ENCODE peak calls at places on chromosomes 5 and 9, in seven cellular contexts. B, S, X, O, M, P and J are unnamed samples.

GRCh38 chr5:32369032-32369431 is 56.3 kb upstream of the MTMR12 start:
- DNase-seq in P (no peak), X (no peak), S (no peak), M (no peak), B (no peak), O (no peak), J (no peak)

GRCh38 chr9:35646583-35647265 is 4.0 kb downstream of the SIT1 start:
- DNase-seq in P (peak), X (peak), O (peak), M (peak), B (peak), S (peak), J (peak)

GRCh38 chr5:73395274-73395673 is 53.3 kb downstream of the FOXD1 start:
- DNase-seq in O (no peak), M (no peak), S (no peak), X (no peak), B (no peak), P (no peak), J (no peak)

GRCh38 chr5:150263801-150264621 is 25.6 kb downstream of the CAMK2A start:
- DNase-seq in M (no peak), P (peak), X (no peak), S (peak), O (no peak), B (peak), J (no peak)

GRCh38 chr5:17992296-17992695 is 358.0 kb downstream of the TAF11L14 start:
- DNase-seq in X (no peak), M (no peak), P (no peak), B (no peak), O (no peak), S (no peak), J (no peak)

GRCh38 chr9:36823466-36823865 is 210.6 kb downstream of the PAX5 start:
- DNase-seq in B (no peak), M (no peak), X (no peak), P (no peak), O (no peak), S (no peak), J (no peak)

GRCh38 chr5:116502616-116503015 is 72.0 kb downstream of the SEMA6A start:
- DNase-seq in M (no peak), P (no peak), S (no peak), O (no peak), X (no peak), B (no peak), J (no peak)

GRCh38 chr9:10282084-10282483 is 330.7 kb downstream of the PTPRD start:
- DNase-seq in B (no peak), M (no peak), O (no peak), S (no peak), X (no peak), P (peak), J (no peak)

GRCh38 chr5:41263335-41263734 is 50.0 kb upstream of the C6 start:
- DNase-seq in B (no peak), X (no peak), P (no peak), S (no peak), M (no peak), O (no peak), J (no peak)

GRCh38 chr9:5536684-5537083 is 26.4 kb downstream of the PDCD1LG2 start:
- DNase-seq in M (no peak), X (no peak), B (no peak), P (no peak), S (no peak), O (no peak), J (no peak)

GRCh38 chr9:121720311-121720991 is 69.0 kb downstream of the DAB2IP start:
- DNase-seq in P (no peak), O (no peak), S (peak), M (peak), B (no peak), X (no peak), J (no peak)
- H3K27ac ChIP-seq in P (no peak), O (peak), S (peak), M (peak), B (peak), X (peak), J (peak)

GRCh38 chr5:55438931-55439477 is 95.8 kb downstream of the PLPP1 start:
- DNase-seq in X (no peak), O (peak), S (no peak), P (no peak), M (peak), B (no peak), J (no peak)

GRCh38 chr5:55441107-55441771 is 93.5 kb downstream of the PLPP1 start:
- DNase-seq in O (no peak), B (no peak), X (no peak), M (no peak), P (peak), S (no peak), J (no peak)

GRCh38 chr5:55437452-55437851 is 97.3 kb downstream of the PLPP1 start:
- DNase-seq in P (no peak), S (no peak), M (no peak), B (no peak), X (no peak), O (no peak), J (no peak)

GRCh38 chr5:55440188-55440646 is 94.5 kb downstream of the PLPP1 start:
- DNase-seq in O (no peak), S (peak), X (no peak), M (no peak), B (no peak), P (peak), J (no peak)

DNA sequence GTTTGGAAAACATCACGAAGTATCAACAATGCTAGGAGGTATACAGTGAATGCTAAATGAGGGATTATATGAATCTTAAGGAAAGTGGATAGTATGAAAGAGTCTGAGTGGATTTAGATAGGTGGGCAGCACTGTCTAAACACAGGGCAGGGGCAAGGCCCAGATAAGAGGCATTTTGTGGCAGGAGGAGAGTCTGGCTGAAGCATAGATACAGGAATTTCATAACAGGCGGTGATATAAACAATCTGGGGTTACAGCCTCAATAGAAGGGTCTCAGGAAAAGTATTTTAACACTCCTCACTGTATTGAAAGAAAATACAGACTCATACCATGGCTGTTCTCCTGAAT is 96.9 kb downstream of the PLPP1 start:
- DNase-seq in M (no peak), P (no peak), B (no peak), O (no peak), X (no peak), S (no peak), J (no peak)
- H3K4me3 ChIP-seq in M (no peak), P (no peak), B (no peak), O (no peak), X (no peak), S (no peak), J (no peak)

GRCh38 chr5:155699385-155699784 is 627.6 kb upstream of the SGCD start:
- DNase-seq in O (no peak), X (no peak), S (peak), B (no peak), P (no peak), M (no peak), J (no peak)
- TF ChIP-seq CTCF in O (no peak), X (no peak), S (no peak), B (no peak), P (no peak), M (no peak), J (no peak)

GRCh38 chr5:109819878-109820277 is 130.2 kb downstream of the MAN2A1 start:
- DNase-seq in P (no peak), B (no peak), S (no peak), O (no peak), M (no peak), X (no peak), J (no peak)

GRCh38 chr5:109829331-109829730 is 139.6 kb downstream of the MAN2A1 start:
- DNase-seq in S (no peak), X (no peak), O (no peak), M (no peak), B (no peak), P (no peak), J (no peak)

GRCh38 chr5:109825450-109825849 is 135.7 kb downstream of the MAN2A1 start:
- DNase-seq in X (no peak), M (no peak), O (no peak), B (no peak), P (no peak), S (no peak), J (no peak)

GRCh38 chr5:109826426-109826825 is 136.7 kb downstream of the MAN2A1 start:
- DNase-seq in O (no peak), P (no peak), S (peak), B (no peak), M (no peak), X (no peak), J (no peak)

DNA sequence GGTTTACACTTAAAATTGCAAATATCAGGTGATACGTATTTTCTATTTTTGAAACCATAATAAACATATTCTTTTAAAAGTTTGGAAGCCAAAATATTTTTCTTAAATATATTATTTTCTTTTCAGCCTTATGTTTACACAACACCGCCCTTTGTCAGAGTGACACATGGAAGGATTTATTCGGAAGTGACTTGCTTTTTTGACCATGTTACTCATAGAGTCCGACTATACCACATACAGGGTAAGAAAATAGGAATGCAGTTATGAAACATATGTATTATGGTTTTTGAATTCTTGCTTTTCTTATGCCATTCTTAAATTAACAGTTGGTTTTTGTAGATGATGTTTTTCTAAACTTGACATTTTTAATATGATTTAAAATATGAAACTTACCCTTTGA is 133.9 kb downstream of the MAN2A1 start:
- DNase-seq in S (no peak), P (no peak), M (no peak), O (no peak), B (no peak), X (no peak), J (no peak)
- H3K27ac ChIP-seq in S (no peak), P (no peak), M (no peak), O (no peak), B (no peak), X (no peak), J (no peak)

DNA sequence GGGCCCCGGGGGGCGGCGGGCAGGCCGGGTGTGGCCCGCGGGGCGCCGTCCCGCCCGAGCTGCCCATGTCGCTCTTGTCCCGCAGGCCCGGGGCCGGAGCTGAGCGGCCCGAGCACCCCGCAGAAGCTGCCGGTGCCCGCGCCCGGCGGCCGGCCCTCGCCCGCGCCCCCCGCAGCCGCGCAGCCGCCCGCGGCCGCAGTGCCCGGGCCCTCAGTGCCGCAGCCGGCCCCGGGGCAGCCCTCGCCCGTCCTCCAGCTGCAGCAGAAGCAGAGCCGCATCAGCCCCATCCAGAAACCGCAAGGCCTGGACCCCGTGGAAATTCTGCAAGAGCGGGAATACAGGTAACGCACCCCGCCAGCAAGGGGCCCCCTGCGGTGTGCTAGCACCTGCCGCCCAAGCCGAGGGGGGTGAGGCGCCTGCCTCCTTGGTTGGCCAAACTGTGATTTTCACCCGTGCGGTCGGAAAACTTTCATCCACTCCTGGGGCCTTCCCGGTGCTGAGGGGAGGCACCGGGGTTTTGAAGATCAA is 32.1 kb downstream of the SMARCA2 start:
- DNase-seq in B (no peak), S (no peak), P (no peak), O (no peak), X (no peak), M (no peak), J (no peak)
- H3K4me3 ChIP-seq in B (no peak), S (no peak), P (no peak), O (no peak), X (no peak), M (no peak), J (no peak)

DNA sequence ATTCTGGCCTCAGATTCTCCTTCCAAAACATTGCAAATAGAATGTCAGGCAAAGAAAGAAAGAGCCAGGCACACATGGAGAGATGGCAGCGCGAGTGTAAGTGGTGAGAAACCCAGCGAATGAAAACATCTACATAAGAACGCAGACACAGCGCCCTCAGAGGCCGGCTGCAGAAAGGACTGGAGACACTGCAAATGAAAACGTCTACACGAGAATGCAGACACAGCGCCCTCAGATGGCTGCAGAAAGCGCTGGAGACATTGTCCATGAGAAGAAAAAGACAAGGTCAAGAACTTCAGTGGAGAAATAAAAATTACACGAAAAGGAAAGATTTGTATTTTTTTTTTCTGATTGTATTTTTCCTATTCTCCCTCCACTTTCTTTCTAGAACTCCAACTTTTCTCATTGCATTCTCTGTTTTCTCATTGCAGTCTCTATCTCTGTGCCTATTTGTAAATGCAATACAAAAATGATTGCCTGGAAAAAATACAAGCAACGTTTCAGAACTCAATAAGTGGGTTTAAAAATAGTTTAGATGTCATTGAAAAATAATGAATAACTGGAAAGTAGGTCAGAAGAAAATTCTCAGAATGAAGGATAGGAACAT is 117.9 kb upstream of the LPCAT1 start:
- DNase-seq in B (peak), P (peak), X (peak), O (peak), M (peak), S (peak), J (peak)
- TF ChIP-seq CTCF in B (peak), P (peak), X (peak), O (peak), M (peak), S (peak), J (peak)

GRCh38 chr5:135262364-135262763 is 136.7 kb downstream of the MACROH2A1 start:
- DNase-seq in B (no peak), P (no peak), X (no peak), O (no peak), M (no peak), S (no peak), J (no peak)
- H3K27ac ChIP-seq in B (no peak), P (no peak), X (no peak), O (no peak), M (no peak), S (no peak), J (no peak)